ENCODE peak calls at places on chromosome 11, in four cellular contexts. Q, U, T and S are unnamed samples.

GRCh38 chr11:111700186-111700585 is 66.0 kb downstream of the PPP2R1B start:
- DNase-seq in Q (no peak), U (peak; percentile 29), T (no peak), S (no peak)

GRCh38 chr11:48006301-48006992 is 26.1 kb downstream of the PTPRJ start:
- DNase-seq in U (no peak), T (no peak), Q (no peak), S (no peak)

GRCh38 chr11:26704249-26704648 is 17.6 kb downstream of the SLC5A12 start:
- DNase-seq in U (peak; percentile 80), T (no peak), Q (no peak), S (peak; percentile 89)

GRCh38 chr11:101835465-101836063 is 79.2 kb upstream of the CEP126 start:
- DNase-seq in T (no peak), Q (no peak), U (no peak), S (no peak)

GRCh38 chr11:17813391-17814059 is 78.9 kb downstream of the KCNC1 start:
- DNase-seq in U (no peak), Q (no peak), T (no peak), S (peak; percentile 61)

GRCh38 chr11:104962852-104963251 is 5.5 kb downstream of the CASP4 start:
- DNase-seq in U (no peak), Q (no peak), T (no peak), S (no peak)

GRCh38 chr11:15055620-15056356 is 17.6 kb upstream of the CALCB start:
- DNase-seq in Q (no peak), U (no peak), T (no peak), S (no peak)

GRCh38 chr11:26234451-26234850 is 97.5 kb upstream of the ANO3 start:
- DNase-seq in Q (no peak), T (no peak), U (no peak), S (no peak)

GRCh38 chr11:79086056-79086455 is 354.8 kb downstream of the TENM4 start:
- DNase-seq in U (no peak), Q (no peak), T (no peak), S (no peak)

GRCh38 chr11:92702771-92703170 is 266.7 kb upstream of the MTNR1B start:
- DNase-seq in T (no peak), Q (no peak), U (no peak), S (no peak)

GRCh38 chr11:85965202-85965601 is 103.7 kb downstream of the PICALM start:
- DNase-seq in Q (no peak), U (no peak), T (no peak), S (no peak)

GRCh38 chr11:69521461-69521860 is 40.0 kb downstream of the LINC01488 start:
- DNase-seq in U (peak; percentile 87), T (peak; percentile 91), Q (peak; percentile 62), S (no peak)

GRCh38 chr11:132177106-132177505 is 806.7 kb downstream of the NTM start:
- DNase-seq in U (peak; percentile 53), T (no peak), Q (no peak), S (peak; percentile 31)

GRCh38 chr11:31720225-31720624 is 90.9 kb downstream of the PAX6 start:
- DNase-seq in U (no peak), T (no peak), Q (no peak), S (no peak)
- H3K79me2 ChIP-seq in U (no peaks in the 10 kb centered on the region), T (no peaks in the 10 kb centered on the region), Q (no peaks in the 10 kb centered on the region), S (no peaks in the 10 kb centered on the region)

DNA sequence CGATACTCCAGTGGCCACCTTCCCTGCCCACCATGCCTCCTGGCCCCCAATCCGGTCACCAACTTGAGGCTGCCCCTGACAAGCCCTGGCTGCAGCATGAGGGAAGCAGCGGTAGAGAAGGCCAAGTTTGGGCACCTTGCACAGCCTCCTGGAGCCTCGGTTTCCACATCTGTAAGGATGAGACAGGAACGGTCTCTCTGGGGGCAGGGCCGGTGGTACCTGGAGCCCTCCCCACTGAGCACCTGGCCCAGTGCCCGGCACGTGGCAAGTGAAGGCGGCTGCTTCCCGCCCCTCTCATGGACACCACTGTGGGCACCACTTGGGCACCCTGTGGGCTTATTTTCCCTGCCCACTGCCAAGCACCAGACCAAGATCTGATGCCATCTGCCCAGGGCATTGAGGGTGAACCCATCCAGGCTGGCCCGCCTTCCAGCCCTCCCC is 77.8 kb downstream of the CDKN1C start:
- DNase-seq in T (peak; percentile 12), Q (no peak), U (no peak), S (no peak)
- H3K4ac ChIP-seq in T (no peak overlapping the region), Q (no peak overlapping the region), U (no peak overlapping the region), S (no peak overlapping the region)

GRCh38 chr11:9563196-9563730 is 10.2 kb upstream of the WEE1 start:
- DNase-seq in U (no peak), Q (no peak), T (no peak), S (no peak)

GRCh38 chr11:9566561-9567063 is 6.9 kb upstream of the WEE1 start:
- DNase-seq in Q (no peak), T (no peak), U (no peak), S (peak; percentile 66)

GRCh38 chr11:9561279-9561982 is 12.0 kb upstream of the WEE1 start:
- DNase-seq in U (no peak), Q (no peak), T (no peak), S (no peak)

GRCh38 chr11:9565822-9566560 is 7.5 kb upstream of the WEE1 start:
- DNase-seq in Q (peak; percentile 60), T (peak; percentile 89), U (peak; percentile 100), S (peak; percentile 99)

DNA sequence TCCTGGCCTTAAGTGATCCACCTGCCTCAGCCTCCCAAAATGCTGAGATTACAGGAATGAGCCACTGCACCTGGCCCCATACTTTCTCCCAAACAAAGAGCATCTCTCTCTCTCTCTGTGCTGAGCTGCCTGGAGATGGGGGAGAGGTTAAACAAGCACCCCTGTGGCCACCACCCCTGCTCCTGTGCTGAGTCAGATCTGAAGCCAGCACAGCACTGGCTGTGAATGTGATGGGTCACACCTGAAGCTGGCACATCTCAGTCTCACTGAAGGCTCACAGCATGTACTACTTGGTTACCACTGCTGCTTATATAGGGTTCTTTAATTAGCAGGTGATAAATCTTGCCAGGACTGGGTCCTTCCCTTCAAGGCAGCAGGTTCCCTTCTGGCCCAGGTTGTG is 10.8 kb upstream of the WEE1 start:
- DNase-seq in Q (no peak), U (no peak), T (no peak), S (no peak)
- H2BK120ac ChIP-seq in Q (no peak overlapping the region), U (no peak overlapping the region), T (no peak overlapping the region), S (no peak overlapping the region)

DNA sequence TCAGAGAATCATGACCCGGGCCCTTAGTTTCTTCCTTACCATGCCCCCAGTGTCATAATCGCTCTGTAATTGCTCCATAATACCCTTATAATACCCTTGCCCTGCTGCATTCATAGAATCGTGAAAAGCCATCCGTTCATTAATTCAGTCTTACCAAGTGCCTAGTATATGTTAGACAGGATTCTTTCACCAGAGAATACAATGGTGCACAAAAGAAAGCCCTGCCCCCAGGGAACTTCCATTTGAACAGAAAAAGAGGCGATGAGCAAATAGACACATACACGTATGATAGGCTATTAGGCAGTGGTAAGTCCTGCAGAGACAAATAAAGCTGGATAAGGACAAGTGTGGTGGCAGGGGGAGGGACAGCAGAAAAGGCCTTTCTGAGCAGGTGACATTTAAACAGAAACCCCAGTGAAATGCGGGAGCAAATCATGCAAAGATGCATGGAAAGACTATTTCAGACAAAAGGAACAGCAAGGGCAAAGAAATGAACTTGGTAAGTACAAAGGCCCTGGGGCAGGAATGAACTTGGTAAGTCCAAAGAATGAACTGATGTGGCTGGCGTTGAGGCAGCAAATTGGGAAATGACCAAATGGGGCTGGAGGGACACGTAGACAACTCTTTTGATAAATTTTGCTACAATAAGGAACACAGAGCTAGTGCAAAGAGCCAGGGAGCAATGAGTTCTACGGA is 74.6 kb upstream of the CREB3L1 start:
- DNase-seq in Q (no peak), U (no peak), T (no peak), S (no peak)
- H3K79me2 ChIP-seq in Q (no peaks in the 10 kb centered on the region), U (no peaks in the 10 kb centered on the region), T (no peaks in the 10 kb centered on the region), S (no peaks in the 10 kb centered on the region)